ENCODE peak calls at places on chromosomes 7 and 10, in ten cellular contexts. One of them, this sample, is unnamed.

GRCh38 chr7:47951374-47951773 is 3.1 kb upstream of the PKD1L1 start:
- DNase-seq in activated CD8-positive, alpha-beta memory T cell treated with anti-CD3 and anti-CD28 coated beads for 1 hour: no peak
- DNase-seq in AG08395: no peak
- DNase-seq in HT1080: no peak
- DNase-seq in stimulated activated CD4-positive, alpha-beta T cell treated with anti-CD3 and anti-CD28 coated beads, Interleukin-15, amount 100 ng/mL, for 1 hour: no peak
- DNase-seq in psoas muscle: no peak
- DNase-seq in pancreas: no peak
- DNase-seq in NCI-H1105: no peak
- DNase-seq in CD4-positive, alpha-beta T cell: no peak
- DNase-seq in body of pancreas: no peak
- DNase-seq in this sample: no peak

GRCh38 chr7:135197906-135198655 is 13.2 kb downstream of the WDR91 start:
- DNase-seq in psoas muscle: no peak
- DNase-seq in activated CD8-positive, alpha-beta memory T cell treated with anti-CD3 and anti-CD28 coated beads for 1 hour: no peak
- DNase-seq in AG08395: no peak
- DNase-seq in pancreas: no peak
- DNase-seq in CD4-positive, alpha-beta T cell: no peak
- DNase-seq in body of pancreas: no peak
- DNase-seq in stimulated activated CD4-positive, alpha-beta T cell treated with anti-CD3 and anti-CD28 coated beads, Interleukin-15, amount 100 ng/mL, for 1 hour: no peak
- DNase-seq in HT1080: no peak
- DNase-seq in NCI-H1105: no peak
- DNase-seq in this sample: peak; percentile 45

GRCh38 chr7:155763721-155764431 is 48.4 kb downstream of the SHH start:
- DNase-seq in stimulated activated CD4-positive, alpha-beta T cell treated with anti-CD3 and anti-CD28 coated beads, Interleukin-15, amount 100 ng/mL, for 1 hour: peak; percentile 13
- DNase-seq in AG08395: peak; percentile 31
- DNase-seq in activated CD8-positive, alpha-beta memory T cell treated with anti-CD3 and anti-CD28 coated beads for 1 hour: peak; percentile 22
- DNase-seq in pancreas: no peak
- DNase-seq in HT1080: peak; percentile 11
- DNase-seq in NCI-H1105: no peak
- DNase-seq in body of pancreas: peak; percentile 33
- DNase-seq in CD4-positive, alpha-beta T cell: peak; percentile 27
- DNase-seq in psoas muscle: no peak
- DNase-seq in this sample: peak; percentile 73

GRCh38 chr10:132520147-132520811 is 17.3 kb upstream of the INPP5A start:
- DNase-seq in NCI-H1105: no peak
- DNase-seq in body of pancreas: no peak
- DNase-seq in stimulated activated CD4-positive, alpha-beta T cell treated with anti-CD3 and anti-CD28 coated beads, Interleukin-15, amount 100 ng/mL, for 1 hour: no peak
- DNase-seq in pancreas: peak; percentile 53
- DNase-seq in CD4-positive, alpha-beta T cell: no peak
- DNase-seq in HT1080: no peak
- DNase-seq in AG08395: peak; percentile 50
- DNase-seq in activated CD8-positive, alpha-beta memory T cell treated with anti-CD3 and anti-CD28 coated beads for 1 hour: no peak
- DNase-seq in psoas muscle: peak; percentile 63
- DNase-seq in this sample: peak; percentile 72

GRCh38 chr10:71966046-71967004 is 2.1 kb downstream of the CHST3 start:
- DNase-seq in NCI-H1105: no peak
- DNase-seq in activated CD8-positive, alpha-beta memory T cell treated with anti-CD3 and anti-CD28 coated beads for 1 hour: no peak
- DNase-seq in HT1080: peak; percentile 59
- DNase-seq in psoas muscle: no peak
- DNase-seq in CD4-positive, alpha-beta T cell: no peak
- DNase-seq in pancreas: no peak
- DNase-seq in stimulated activated CD4-positive, alpha-beta T cell treated with anti-CD3 and anti-CD28 coated beads, Interleukin-15, amount 100 ng/mL, for 1 hour: no peak
- DNase-seq in AG08395: peak; percentile 69
- DNase-seq in body of pancreas: no peak
- DNase-seq in this sample: peak; percentile 46

GRCh38 chr7:15016726-15017125 is 114.2 kb upstream of the DGKB start:
- DNase-seq in CD4-positive, alpha-beta T cell: no peak
- DNase-seq in activated CD8-positive, alpha-beta memory T cell treated with anti-CD3 and anti-CD28 coated beads for 1 hour: no peak
- DNase-seq in NCI-H1105: no peak
- DNase-seq in HT1080: peak; percentile 41
- DNase-seq in pancreas: no peak
- DNase-seq in stimulated activated CD4-positive, alpha-beta T cell treated with anti-CD3 and anti-CD28 coated beads, Interleukin-15, amount 100 ng/mL, for 1 hour: no peak
- DNase-seq in AG08395: no peak
- DNase-seq in psoas muscle: no peak
- DNase-seq in body of pancreas: no peak
- DNase-seq in this sample: peak; percentile 5

GRCh38 chr7:68699090-68699711 is 899.1 kb upstream of the AUTS2 start:
- DNase-seq in HT1080: no peak
- DNase-seq in AG08395: peak; percentile 78
- DNase-seq in body of pancreas: no peak
- DNase-seq in pancreas: no peak
- DNase-seq in stimulated activated CD4-positive, alpha-beta T cell treated with anti-CD3 and anti-CD28 coated beads, Interleukin-15, amount 100 ng/mL, for 1 hour: no peak
- DNase-seq in NCI-H1105: no peak
- DNase-seq in psoas muscle: no peak
- DNase-seq in CD4-positive, alpha-beta T cell: no peak
- DNase-seq in activated CD8-positive, alpha-beta memory T cell treated with anti-CD3 and anti-CD28 coated beads for 1 hour: no peak
- DNase-seq in this sample: peak; percentile 74

GRCh38 chr7:105177026-105177425 is 163.0 kb downstream of the KMT2E start:
- DNase-seq in stimulated activated CD4-positive, alpha-beta T cell treated with anti-CD3 and anti-CD28 coated beads, Interleukin-15, amount 100 ng/mL, for 1 hour: no peak
- DNase-seq in AG08395: no peak
- DNase-seq in activated CD8-positive, alpha-beta memory T cell treated with anti-CD3 and anti-CD28 coated beads for 1 hour: no peak
- DNase-seq in NCI-H1105: no peak
- DNase-seq in psoas muscle: no peak
- DNase-seq in HT1080: no peak
- DNase-seq in CD4-positive, alpha-beta T cell: no peak
- DNase-seq in pancreas: no peak
- DNase-seq in body of pancreas: no peak
- DNase-seq in this sample: no peak

GRCh38 chr7:155198901-155199845 is 98.5 kb upstream of the INSIG1 start:
- DNase-seq in CD4-positive, alpha-beta T cell: no peak
- DNase-seq in AG08395: peak; percentile 23
- DNase-seq in body of pancreas: no peak
- DNase-seq in stimulated activated CD4-positive, alpha-beta T cell treated with anti-CD3 and anti-CD28 coated beads, Interleukin-15, amount 100 ng/mL, for 1 hour: no peak
- DNase-seq in HT1080: peak; percentile 39
- DNase-seq in pancreas: no peak
- DNase-seq in activated CD8-positive, alpha-beta memory T cell treated with anti-CD3 and anti-CD28 coated beads for 1 hour: no peak
- DNase-seq in psoas muscle: no peak
- DNase-seq in NCI-H1105: no peak
- DNase-seq in this sample: peak; percentile 19

GRCh38 chr10:88115968-88116367 is 252.5 kb downstream of the PTEN start:
- DNase-seq in body of pancreas: no peak
- DNase-seq in CD4-positive, alpha-beta T cell: no peak
- DNase-seq in psoas muscle: no peak
- DNase-seq in AG08395: peak; percentile 52
- DNase-seq in activated CD8-positive, alpha-beta memory T cell treated with anti-CD3 and anti-CD28 coated beads for 1 hour: no peak
- DNase-seq in pancreas: no peak
- DNase-seq in stimulated activated CD4-positive, alpha-beta T cell treated with anti-CD3 and anti-CD28 coated beads, Interleukin-15, amount 100 ng/mL, for 1 hour: no peak
- DNase-seq in HT1080: peak; percentile 69
- DNase-seq in NCI-H1105: no peak
- DNase-seq in this sample: no peak

GRCh38 chr7:93245525-93246432 is 13.6 kb downstream of the VPS50 start:
- DNase-seq in pancreas: no peak
- DNase-seq in psoas muscle: no peak
- DNase-seq in AG08395: peak; percentile 19
- DNase-seq in stimulated activated CD4-positive, alpha-beta T cell treated with anti-CD3 and anti-CD28 coated beads, Interleukin-15, amount 100 ng/mL, for 1 hour: no peak
- DNase-seq in HT1080: peak; percentile 8
- DNase-seq in CD4-positive, alpha-beta T cell: no peak
- DNase-seq in body of pancreas: no peak
- DNase-seq in activated CD8-positive, alpha-beta memory T cell treated with anti-CD3 and anti-CD28 coated beads for 1 hour: no peak
- DNase-seq in NCI-H1105: no peak
- DNase-seq in this sample: peak; percentile 59

GRCh38 chr7:100632951-100633717 is 8.2 kb downstream of the TFR2 start:
- DNase-seq in AG08395: peak; percentile 57
- DNase-seq in CD4-positive, alpha-beta T cell: peak; percentile 44
- DNase-seq in psoas muscle: peak; percentile 60
- DNase-seq in activated CD8-positive, alpha-beta memory T cell treated with anti-CD3 and anti-CD28 coated beads for 1 hour: no peak
- DNase-seq in HT1080: no peak
- DNase-seq in stimulated activated CD4-positive, alpha-beta T cell treated with anti-CD3 and anti-CD28 coated beads, Interleukin-15, amount 100 ng/mL, for 1 hour: no peak
- DNase-seq in NCI-H1105: peak; percentile 11
- DNase-seq in body of pancreas: peak; percentile 38
- DNase-seq in pancreas: peak; percentile 76
- DNase-seq in this sample: peak; percentile 23

GRCh38 chr10:102714621-102715455 is at the start of gene SFXN2:
- DNase-seq in stimulated activated CD4-positive, alpha-beta T cell treated with anti-CD3 and anti-CD28 coated beads, Interleukin-15, amount 100 ng/mL, for 1 hour: peak; percentile 21
- DNase-seq in activated CD8-positive, alpha-beta memory T cell treated with anti-CD3 and anti-CD28 coated beads for 1 hour: peak; percentile 27
- DNase-seq in body of pancreas: peak; percentile 57
- DNase-seq in pancreas: peak; percentile 75
- DNase-seq in psoas muscle: no peak
- DNase-seq in NCI-H1105: no peak
- DNase-seq in AG08395: no peak
- DNase-seq in HT1080: peak; percentile 20
- DNase-seq in CD4-positive, alpha-beta T cell: peak; percentile 23
- DNase-seq in this sample: no peak

GRCh38 chr10:50593523-50593922 is 30.2 kb downstream of the SGMS1 start:
- DNase-seq in activated CD8-positive, alpha-beta memory T cell treated with anti-CD3 and anti-CD28 coated beads for 1 hour: no peak
- DNase-seq in NCI-H1105: no peak
- DNase-seq in psoas muscle: no peak
- DNase-seq in body of pancreas: no peak
- DNase-seq in CD4-positive, alpha-beta T cell: no peak
- DNase-seq in AG08395: peak; percentile 7
- DNase-seq in stimulated activated CD4-positive, alpha-beta T cell treated with anti-CD3 and anti-CD28 coated beads, Interleukin-15, amount 100 ng/mL, for 1 hour: no peak
- DNase-seq in pancreas: no peak
- DNase-seq in HT1080: no peak
- DNase-seq in this sample: no peak

GRCh38 chr7:43568529-43568928 is 14.4 kb upstream of the STK17A start:
- DNase-seq in psoas muscle: no peak
- DNase-seq in HT1080: peak; percentile 62
- DNase-seq in activated CD8-positive, alpha-beta memory T cell treated with anti-CD3 and anti-CD28 coated beads for 1 hour: no peak
- DNase-seq in body of pancreas: no peak
- DNase-seq in NCI-H1105: no peak
- DNase-seq in AG08395: no peak
- DNase-seq in CD4-positive, alpha-beta T cell: no peak
- DNase-seq in pancreas: no peak
- DNase-seq in stimulated activated CD4-positive, alpha-beta T cell treated with anti-CD3 and anti-CD28 coated beads, Interleukin-15, amount 100 ng/mL, for 1 hour: no peak
- DNase-seq in this sample: peak; percentile 95

GRCh38 chr7:22627136-22627535 is 99.9 kb upstream of the IL6 start:
- DNase-seq in pancreas: no peak
- DNase-seq in NCI-H1105: no peak
- DNase-seq in psoas muscle: no peak
- DNase-seq in body of pancreas: no peak
- DNase-seq in activated CD8-positive, alpha-beta memory T cell treated with anti-CD3 and anti-CD28 coated beads for 1 hour: no peak
- DNase-seq in stimulated activated CD4-positive, alpha-beta T cell treated with anti-CD3 and anti-CD28 coated beads, Interleukin-15, amount 100 ng/mL, for 1 hour: no peak
- DNase-seq in AG08395: peak; percentile 50
- DNase-seq in CD4-positive, alpha-beta T cell: no peak
- DNase-seq in HT1080: no peak
- DNase-seq in this sample: peak; percentile 90

GRCh38 chr10:71952745-71953144 is 11.4 kb upstream of the CHST3 start:
- DNase-seq in AG08395: no peak
- DNase-seq in CD4-positive, alpha-beta T cell: no peak
- DNase-seq in activated CD8-positive, alpha-beta memory T cell treated with anti-CD3 and anti-CD28 coated beads for 1 hour: no peak
- DNase-seq in NCI-H1105: no peak
- DNase-seq in pancreas: no peak
- DNase-seq in stimulated activated CD4-positive, alpha-beta T cell treated with anti-CD3 and anti-CD28 coated beads, Interleukin-15, amount 100 ng/mL, for 1 hour: no peak
- DNase-seq in body of pancreas: no peak
- DNase-seq in psoas muscle: no peak
- DNase-seq in HT1080: peak; percentile 38
- DNase-seq in this sample: no peak

GRCh38 chr10:64316416-64316815 is 795.2 kb downstream of the REEP3 start:
- DNase-seq in HT1080: no peak
- DNase-seq in AG08395: no peak
- DNase-seq in pancreas: no peak
- DNase-seq in NCI-H1105: no peak
- DNase-seq in body of pancreas: no peak
- DNase-seq in activated CD8-positive, alpha-beta memory T cell treated with anti-CD3 and anti-CD28 coated beads for 1 hour: no peak
- DNase-seq in CD4-positive, alpha-beta T cell: no peak
- DNase-seq in psoas muscle: no peak
- DNase-seq in stimulated activated CD4-positive, alpha-beta T cell treated with anti-CD3 and anti-CD28 coated beads, Interleukin-15, amount 100 ng/mL, for 1 hour: no peak
- DNase-seq in this sample: no peak

GRCh38 chr7:127396184-127396583 is 3.7 kb upstream of the ZNF800 start:
- DNase-seq in psoas muscle: no peak
- DNase-seq in body of pancreas: peak; percentile 28
- DNase-seq in activated CD8-positive, alpha-beta memory T cell treated with anti-CD3 and anti-CD28 coated beads for 1 hour: no peak
- DNase-seq in HT1080: no peak
- DNase-seq in NCI-H1105: no peak
- DNase-seq in pancreas: no peak
- DNase-seq in CD4-positive, alpha-beta T cell: no peak
- DNase-seq in stimulated activated CD4-positive, alpha-beta T cell treated with anti-CD3 and anti-CD28 coated beads, Interleukin-15, amount 100 ng/mL, for 1 hour: no peak
- DNase-seq in AG08395: no peak
- DNase-seq in this sample: peak; percentile 33

GRCh38 chr10:71632896-71633600 is 86.5 kb downstream of the C10orf105 start:
- DNase-seq in body of pancreas: no peak
- DNase-seq in stimulated activated CD4-positive, alpha-beta T cell treated with anti-CD3 and anti-CD28 coated beads, Interleukin-15, amount 100 ng/mL, for 1 hour: no peak
- DNase-seq in HT1080: no peak
- DNase-seq in NCI-H1105: no peak
- DNase-seq in AG08395: no peak
- DNase-seq in CD4-positive, alpha-beta T cell: no peak
- DNase-seq in psoas muscle: no peak
- DNase-seq in activated CD8-positive, alpha-beta memory T cell treated with anti-CD3 and anti-CD28 coated beads for 1 hour: no peak
- DNase-seq in pancreas: no peak
- DNase-seq in this sample: no peak

GRCh38 chr10:126331101-126331500 is 57.2 kb downstream of the ADAM12 start:
- DNase-seq in AG08395: peak; percentile 22
- DNase-seq in stimulated activated CD4-positive, alpha-beta T cell treated with anti-CD3 and anti-CD28 coated beads, Interleukin-15, amount 100 ng/mL, for 1 hour: no peak
- DNase-seq in CD4-positive, alpha-beta T cell: no peak
- DNase-seq in NCI-H1105: no peak
- DNase-seq in HT1080: peak; percentile 34
- DNase-seq in psoas muscle: no peak
- DNase-seq in pancreas: no peak
- DNase-seq in body of pancreas: no peak
- DNase-seq in activated CD8-positive, alpha-beta memory T cell treated with anti-CD3 and anti-CD28 coated beads for 1 hour: no peak
- DNase-seq in this sample: no peak

GRCh38 chr10:30294506-30295280 is 54.4 kb downstream of the MTPAP start:
- DNase-seq in activated CD8-positive, alpha-beta memory T cell treated with anti-CD3 and anti-CD28 coated beads for 1 hour: no peak
- DNase-seq in NCI-H1105: peak; percentile 23
- DNase-seq in HT1080: no peak
- DNase-seq in psoas muscle: no peak
- DNase-seq in body of pancreas: no peak
- DNase-seq in AG08395: no peak
- DNase-seq in pancreas: no peak
- DNase-seq in stimulated activated CD4-positive, alpha-beta T cell treated with anti-CD3 and anti-CD28 coated beads, Interleukin-15, amount 100 ng/mL, for 1 hour: no peak
- DNase-seq in CD4-positive, alpha-beta T cell: no peak
- DNase-seq in this sample: no peak

GRCh38 chr10:63466168-63466935 is 575 bp upstream of the JMJD1C start:
- DNase-seq in pancreas: peak; percentile 74
- DNase-seq in HT1080: peak; percentile 57
- DNase-seq in body of pancreas: peak; percentile 59
- DNase-seq in AG08395: peak; percentile 47
- DNase-seq in CD4-positive, alpha-beta T cell: peak; percentile 6
- DNase-seq in stimulated activated CD4-positive, alpha-beta T cell treated with anti-CD3 and anti-CD28 coated beads, Interleukin-15, amount 100 ng/mL, for 1 hour: no peak
- DNase-seq in psoas muscle: no peak
- DNase-seq in NCI-H1105: peak; percentile 29
- DNase-seq in activated CD8-positive, alpha-beta memory T cell treated with anti-CD3 and anti-CD28 coated beads for 1 hour: peak; percentile 8
- DNase-seq in this sample: peak; percentile 72

GRCh38 chr10:92848037-92848440 is 281 bp upstream of the EXOC6 start:
- DNase-seq in HT1080: no peak
- DNase-seq in activated CD8-positive, alpha-beta memory T cell treated with anti-CD3 and anti-CD28 coated beads for 1 hour: no peak
- DNase-seq in pancreas: no peak
- DNase-seq in body of pancreas: no peak
- DNase-seq in AG08395: no peak
- DNase-seq in CD4-positive, alpha-beta T cell: no peak
- DNase-seq in psoas muscle: no peak
- DNase-seq in NCI-H1105: no peak
- DNase-seq in stimulated activated CD4-positive, alpha-beta T cell treated with anti-CD3 and anti-CD28 coated beads, Interleukin-15, amount 100 ng/mL, for 1 hour: no peak
- DNase-seq in this sample: no peak

GRCh38 chr10:84715911-84716310 is 387.5 kb downstream of the CCSER2 start:
- DNase-seq in CD4-positive, alpha-beta T cell: no peak
- DNase-seq in activated CD8-positive, alpha-beta memory T cell treated with anti-CD3 and anti-CD28 coated beads for 1 hour: no peak
- DNase-seq in psoas muscle: no peak
- DNase-seq in HT1080: peak; percentile 52
- DNase-seq in NCI-H1105: no peak
- DNase-seq in pancreas: no peak
- DNase-seq in stimulated activated CD4-positive, alpha-beta T cell treated with anti-CD3 and anti-CD28 coated beads, Interleukin-15, amount 100 ng/mL, for 1 hour: no peak
- DNase-seq in body of pancreas: no peak
- DNase-seq in AG08395: no peak
- DNase-seq in this sample: peak; percentile 5

GRCh38 chr7:101917566-101917965 is 100.1 kb downstream of the CUX1 start:
- DNase-seq in NCI-H1105: no peak
- DNase-seq in CD4-positive, alpha-beta T cell: no peak
- DNase-seq in HT1080: no peak
- DNase-seq in pancreas: peak; percentile 12
- DNase-seq in stimulated activated CD4-positive, alpha-beta T cell treated with anti-CD3 and anti-CD28 coated beads, Interleukin-15, amount 100 ng/mL, for 1 hour: no peak
- DNase-seq in AG08395: no peak
- DNase-seq in activated CD8-positive, alpha-beta memory T cell treated with anti-CD3 and anti-CD28 coated beads for 1 hour: no peak
- DNase-seq in psoas muscle: no peak
- DNase-seq in body of pancreas: no peak
- DNase-seq in this sample: no peak

GRCh38 chr10:112151640-112152039 is 31.9 kb downstream of the GPAM start:
- DNase-seq in HT1080: no peak
- DNase-seq in psoas muscle: no peak
- DNase-seq in NCI-H1105: no peak
- DNase-seq in AG08395: peak; percentile 33
- DNase-seq in CD4-positive, alpha-beta T cell: no peak
- DNase-seq in activated CD8-positive, alpha-beta memory T cell treated with anti-CD3 and anti-CD28 coated beads for 1 hour: no peak
- DNase-seq in pancreas: no peak
- DNase-seq in stimulated activated CD4-positive, alpha-beta T cell treated with anti-CD3 and anti-CD28 coated beads, Interleukin-15, amount 100 ng/mL, for 1 hour: no peak
- DNase-seq in body of pancreas: no peak
- DNase-seq in this sample: no peak

GRCh38 chr7:81264116-81264515 is 345.3 kb upstream of the SEMA3C start:
- DNase-seq in body of pancreas: peak; percentile 73
- DNase-seq in pancreas: no peak
- DNase-seq in AG08395: no peak
- DNase-seq in CD4-positive, alpha-beta T cell: no peak
- DNase-seq in psoas muscle: no peak
- DNase-seq in stimulated activated CD4-positive, alpha-beta T cell treated with anti-CD3 and anti-CD28 coated beads, Interleukin-15, amount 100 ng/mL, for 1 hour: no peak
- DNase-seq in activated CD8-positive, alpha-beta memory T cell treated with anti-CD3 and anti-CD28 coated beads for 1 hour: no peak
- DNase-seq in NCI-H1105: peak; percentile 4
- DNase-seq in HT1080: no peak
- DNase-seq in this sample: no peak

This sample was measured in cardiac fibroblast.